ENCODE peak calls at places on chromosome 5, in seven cellular contexts. K is H1; M is sigmoid colon; A is cardiac muscle cell; F is A673; C is CD8-positive, alpha-beta T cell; O is pancreas. V is an unnamed sample.

GRCh38 chr5:168712280-168712924 is 133.2 kb upstream of the PANK3 start:
- DNase-seq in A (peak; percentile 96), F (peak; percentile 86), K (no peak), M (no peak), O (no peak), C (no peak), V (no peak)

GRCh38 chr5:43008369-43009158 is 31.6 kb downstream of the ANXA2R start:
- DNase-seq in M (peak; percentile 91), F (peak; percentile 98), A (peak; percentile 96), O (peak; percentile 69), K (peak; percentile 90), C (peak; percentile 91), V (peak; percentile 92)

GRCh38 chr5:60763061-60763460 is 63.1 kb upstream of the DEPDC1B start:
- DNase-seq in M (no peak), A (no peak), F (no peak), O (no peak), C (no peak), K (no peak), V (no peak)

GRCh38 chr5:103542441-103542840 is 20.1 kb downstream of the NUDT12 start:
- DNase-seq in M (no peak), K (no peak), O (no peak), F (no peak), C (no peak), A (no peak), V (no peak)

GRCh38 chr5:180126716-180127681 is 55.4 kb upstream of the RNF130 start:
- DNase-seq in A (peak; percentile 23), O (no peak), M (no peak), C (peak; percentile 44), K (peak; percentile 87), F (peak; percentile 10), V (no peak)

GRCh38 chr5:6829150-6829784 is 116.0 kb downstream of the TENT4A start:
- DNase-seq in C (no peak), K (no peak), O (no peak), F (no peak), M (no peak), A (no peak), V (peak; percentile 28)

GRCh38 chr5:96649251-96649937 is 12.8 kb upstream of the CAST start:
- DNase-seq in F (no peak), A (no peak), K (no peak), C (no peak), O (no peak), M (no peak), V (no peak)

GRCh38 chr5:168786142-168786541 is 207.0 kb upstream of the PANK3 start:
- DNase-seq in O (no peak), C (no peak), F (no peak), M (no peak), K (no peak), A (no peak), V (no peak)

GRCh38 chr5:102754499-102755424 is at the start of gene PAM:
- DNase-seq in F (peak; percentile 82), M (peak; percentile 88), C (peak; percentile 69), A (peak; percentile 80), K (peak; percentile 85), O (peak; percentile 84), V (peak; percentile 74)

GRCh38 chr5:135242021-135242480 is 157.0 kb downstream of the MACROH2A1 start:
- DNase-seq in A (peak; percentile 60), C (no peak), O (no peak), F (no peak), K (peak; percentile 26), M (peak; percentile 48), V (no peak)

GRCh38 chr5:159156839-159157238 is 52.5 kb downstream of the RNF145 start:
- DNase-seq in M (no peak), F (peak; percentile 66), K (no peak), C (peak; percentile 42), O (peak; percentile 33), A (peak; percentile 83), V (peak; percentile 73)

GRCh38 chr5:39543335-39543734 is 118.6 kb upstream of the DAB2 start:
- DNase-seq in M (no peak), A (no peak), O (no peak), K (no peak), C (no peak), F (peak; percentile 12), V (no peak)

GRCh38 chr5:153476767-153477166 is 13.7 kb upstream of the GRIA1 start:
- DNase-seq in C (no peak), K (no peak), M (no peak), O (no peak), F (peak; percentile 34), A (peak; percentile 83), V (no peak)

GRCh38 chr5:130112246-130112645 is 208.0 kb downstream of the CHSY3 start:
- DNase-seq in K (no peak), O (no peak), M (no peak), C (no peak), F (no peak), A (no peak), V (no peak)

GRCh38 chr5:96344678-96345612 is 88.1 kb downstream of the PCSK1 start:
- DNase-seq in M (no peak), A (peak; percentile 90), O (peak; percentile 50), C (peak; percentile 8), K (no peak), F (peak; percentile 81), V (peak; percentile 67)

GRCh38 chr5:40572359-40572758 is 107.4 kb upstream of the PTGER4 start:
- DNase-seq in C (no peak), F (no peak), M (no peak), O (no peak), K (no peak), A (peak; percentile 26), V (no peak)

GRCh38 chr5:155728857-155729683 is 597.9 kb upstream of the SGCD start:
- DNase-seq in A (no peak), C (peak; percentile 11), M (no peak), O (no peak), K (peak; percentile 75), F (peak; percentile 27), V (no peak)

GRCh38 chr5:80343067-80343466 is 23.3 kb downstream of the SPZ1 start:
- DNase-seq in M (no peak), K (no peak), F (no peak), A (no peak), O (no peak), C (no peak), V (no peak)

GRCh38 chr5:125536582-125536981 is 790.1 kb upstream of the ZNF608 start:
- DNase-seq in O (no peak), F (no peak), M (no peak), A (peak; percentile 68), K (no peak), C (no peak), V (no peak)

GRCh38 chr5:175520873-175521272 is 42.5 kb downstream of the SFXN1 start:
- DNase-seq in C (no peak), O (no peak), M (no peak), K (no peak), F (no peak), A (no peak), V (no peak)

GRCh38 chr5:175516933-175517823 is 38.8 kb downstream of the SFXN1 start:
- DNase-seq in K (no peak), F (no peak), A (peak; percentile 18), O (no peak), C (no peak), M (no peak), V (peak; percentile 51)

GRCh38 chr5:175519006-175519405 is 40.6 kb downstream of the SFXN1 start:
- DNase-seq in K (no peak), C (no peak), F (no peak), O (no peak), A (no peak), M (no peak), V (no peak)

GRCh38 chr5:175520321-175520720 is 42.0 kb downstream of the SFXN1 start:
- DNase-seq in F (no peak), O (no peak), A (no peak), C (peak; percentile 36), K (no peak), M (no peak), V (peak; percentile 18)

GRCh38 chr5:175517824-175518450 is 39.6 kb downstream of the SFXN1 start:
- DNase-seq in C (peak; percentile 53), O (no peak), M (no peak), K (no peak), F (no peak), A (peak; percentile 86), V (peak; percentile 90)
- H3K27ac ChIP-seq in C (no peak overlapping the region), O (no peak overlapping the region), M (no peak overlapping the region), K (no peak overlapping the region), F (no peak overlapping the region), A (no peak overlapping the region), V (peak overlapping the region; percentile 55)

GRCh38 chr5:174192103-174192655 is 146.7 kb downstream of the NSG2 start:
- DNase-seq in K (no peak), C (no peak), O (no peak), A (no peak), F (no peak), M (no peak), V (no peak)
- H3K36me3 ChIP-seq in K (no peaks in the 10 kb centered on the region), C (no peaks in the 10 kb centered on the region), O (no peaks in the 10 kb centered on the region), A (no peaks in the 10 kb centered on the region), F (no peaks in the 10 kb centered on the region), M (no peaks in the 10 kb centered on the region), V (no peaks in the 10 kb centered on the region)

DNA sequence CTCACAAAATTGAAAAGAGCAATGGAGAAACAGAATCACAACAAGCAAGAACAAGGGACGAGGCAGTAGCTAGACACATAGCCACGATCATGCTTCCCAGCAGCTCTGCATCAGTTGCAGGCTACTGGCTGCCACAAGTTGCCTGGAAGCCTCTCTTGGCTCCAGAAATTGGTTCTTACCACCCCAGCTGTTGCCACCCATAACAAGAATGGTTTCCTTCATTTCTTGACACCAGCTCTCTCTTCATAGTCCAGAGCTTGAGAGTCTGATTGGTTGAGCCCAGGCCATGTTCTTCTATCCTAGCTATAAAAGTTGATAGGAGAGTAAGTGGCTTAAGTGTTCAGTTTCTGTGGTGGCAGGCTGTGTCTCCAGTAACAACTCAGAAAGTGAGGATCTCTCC is 210.7 kb upstream of the ANKRD55 start:
- DNase-seq in F (no peak), C (no peak), K (no peak), A (no peak), M (no peak), O (no peak), V (no peak)
- H3K27ac ChIP-seq in F (no peak overlapping the region), C (no peak overlapping the region), K (no peak overlapping the region), A (no peak overlapping the region), M (no peak overlapping the region), O (no peak overlapping the region), V (no peak overlapping the region)

DNA sequence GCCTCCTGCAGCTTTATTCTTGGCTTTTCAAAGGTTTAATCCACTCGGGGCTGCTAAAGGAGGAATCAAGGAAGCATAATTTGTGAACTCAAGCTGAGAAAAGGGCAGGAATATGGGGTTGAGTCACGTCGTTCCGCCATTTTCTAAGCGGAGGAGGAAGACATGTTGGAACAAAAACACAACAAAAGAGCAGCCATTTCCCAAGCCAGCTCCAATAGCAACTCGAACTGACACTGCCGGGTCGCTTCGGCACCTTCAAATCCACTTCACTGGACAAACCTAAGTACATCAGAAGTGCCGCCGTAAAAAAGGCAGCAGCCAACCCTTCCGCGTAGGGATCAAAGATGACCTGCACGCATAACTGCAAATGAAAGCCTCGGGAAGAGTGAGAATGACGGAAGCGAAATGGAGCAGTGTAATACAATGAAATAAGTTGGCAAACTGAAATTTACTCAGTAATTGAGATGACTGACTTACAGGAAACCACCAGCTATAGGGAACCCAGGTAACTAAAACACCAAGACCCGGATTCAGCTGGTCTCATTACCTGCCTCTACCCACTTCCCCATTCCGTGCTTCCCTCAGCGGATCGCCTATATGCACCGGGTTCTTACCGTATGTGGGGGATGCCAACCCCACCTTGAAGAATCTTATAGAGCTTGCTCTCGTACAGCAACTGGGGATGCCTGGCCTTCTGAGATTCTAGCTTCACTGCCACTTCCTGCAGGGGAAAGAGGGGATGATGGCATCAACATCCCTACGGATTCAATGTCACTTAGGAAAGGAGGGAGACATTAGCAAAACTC is 1.6 kb downstream of the CSNK1A1 start:
- DNase-seq in K (no peak), F (peak; percentile 73), C (peak; percentile 25), A (peak; percentile 58), M (no peak), O (peak; percentile 34), V (peak; percentile 43)
- H3K36me3 ChIP-seq in K (peaks cover 19% of the 10 kb centered on the region), F (peaks cover 48% of the 10 kb centered on the region), C (peaks cover 17% of the 10 kb centered on the region), A (peaks cover 29% of the 10 kb centered on the region), M (peaks cover 9% of the 10 kb centered on the region), O (peaks cover 9% of the 10 kb centered on the region), V (peaks cover 11% of the 10 kb centered on the region)

GRCh38 chr5:1103505-1104326 is 8.1 kb downstream of the SLC12A7 start:
- DNase-seq in A (peak; percentile 29), K (no peak), F (no peak), M (peak; percentile 89), C (peak; percentile 54), O (peak; percentile 79), V (no peak)
- H3K27ac ChIP-seq in A (no peak overlapping the region), K (no peak overlapping the region), F (peak overlapping the region; percentile 37), M (peak overlapping the region; percentile 74), C (peak overlapping the region; percentile 82), O (peak overlapping the region; percentile 63), V (peak overlapping the region; percentile 86)

V was measured in CD4-positive, alpha-beta memory T cell.